ENCODE peak calls at places on chromosomes 2 and 18, in five cellular contexts. M, D, X, G and Q are unnamed samples.

GRCh38 chr18:37586641-37587225 is 21.1 kb upstream of the CELF4 start:
- DNase-seq in D (no peak), M (no peak), X (no peak), G (no peak), Q (no peak)

GRCh38 chr2:17476820-17477219 is 41.4 kb downstream of the RAD51AP2 start:
- DNase-seq in X (no peak), M (no peak), G (no peak), D (no peak), Q (no peak)

GRCh38 chr2:168025487-168026203 is 221.8 kb downstream of the STK39 start:
- DNase-seq in M (no peak), G (no peak), D (no peak), X (peak; percentile 44), Q (no peak)

GRCh38 chr18:59737776-59738295 is 40.6 kb upstream of the CCBE1 start:
- DNase-seq in M (no peak), X (no peak), D (no peak), G (no peak), Q (no peak)

GRCh38 chr2:161650116-161651015 is 26.1 kb downstream of the SLC4A10 start:
- DNase-seq in X (no peak), G (no peak), D (no peak), M (no peak), Q (no peak)

GRCh38 chr2:203875471-203875870 is 7.9 kb downstream of the CTLA4 start:
- DNase-seq in M (no peak), G (no peak), X (no peak), D (no peak), Q (no peak)

GRCh38 chr2:27049422-27050280 is 1.8 kb upstream of the AGBL5 start:
- DNase-seq in D (no peak), G (no peak), X (no peak), M (no peak), Q (peak; percentile 64)

GRCh38 chr2:238456449-238456848 is 29.7 kb downstream of the ASB1 start:
- DNase-seq in D (no peak), X (no peak), M (no peak), G (no peak), Q (no peak)

GRCh38 chr2:71863338-71863737 is 284.3 kb downstream of the CYP26B1 start:
- DNase-seq in M (no peak), G (no peak), D (no peak), X (no peak), Q (no peak)

GRCh38 chr2:147294825-147295392 is 549.9 kb upstream of the ACVR2A start:
- DNase-seq in X (no peak), D (no peak), M (no peak), G (no peak), Q (no peak)

GRCh38 chr2:86368181-86368824 is 30.9 kb upstream of the REEP1 start:
- DNase-seq in M (peak; percentile 40), G (peak; percentile 43), X (no peak), D (peak; percentile 57), Q (peak; percentile 50)

GRCh38 chr2:180327185-180327584 is 320.1 kb upstream of the CWC22 start:
- DNase-seq in M (no peak), G (no peak), X (no peak), D (no peak), Q (no peak)

GRCh38 chr2:203122317-203122998 is 107.8 kb downstream of the NBEAL1 start:
- DNase-seq in X (no peak), M (no peak), G (peak; percentile 34), D (peak; percentile 12), Q (no peak)

GRCh38 chr18:8362863-8363262 is 246.4 kb upstream of the RAB12 start:
- DNase-seq in D (no peak), G (no peak), X (no peak), M (no peak), Q (no peak)

GRCh38 chr2:160367887-160368286 is 125.7 kb downstream of the RBMS1 start:
- DNase-seq in X (no peak), M (peak; percentile 71), G (no peak), D (no peak), Q (peak; percentile 30)

GRCh38 chr2:145958611-145959010 is 1438.7 kb upstream of the ZEB2 start:
- DNase-seq in G (no peak), M (no peak), D (no peak), X (no peak), Q (no peak)

GRCh38 chr18:22136395-22136794 is 33.0 kb upstream of the GATA6 start:
- DNase-seq in G (no peak), M (no peak), D (peak; percentile 22), X (no peak), Q (no peak)

GRCh38 chr2:218125626-218126080 is at the start of gene CXCR2:
- DNase-seq in X (peak; percentile 20), D (no peak), M (peak; percentile 93), G (no peak), Q (no peak)

DNA sequence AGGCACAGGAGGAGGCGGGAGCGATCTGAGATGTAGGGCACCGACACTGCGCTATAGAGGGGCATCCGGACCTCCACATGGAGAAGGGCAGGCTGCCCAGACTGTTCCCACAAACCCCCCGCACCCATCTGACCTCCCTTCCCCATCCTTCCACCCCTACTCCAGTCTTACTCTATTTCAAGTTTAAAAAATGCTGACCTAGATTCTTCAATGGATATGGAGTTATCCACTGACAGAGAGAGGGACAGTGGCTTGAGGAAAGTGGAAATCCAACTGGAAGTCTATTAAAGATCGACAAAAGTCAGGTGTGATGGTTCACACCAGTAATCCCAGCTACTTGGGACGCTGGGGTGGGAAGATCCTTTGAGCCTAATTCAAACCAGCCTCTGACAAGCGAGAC is 5.1 kb upstream of the DGUOK start:
- DNase-seq in M (no peak), G (no peak), X (no peak), D (no peak), Q (no peak)
- TF ChIP-seq POLR2AphosphoS5 in M (no peak), G (no peak), X (no peak), D (no peak), Q (no peak)

DNA sequence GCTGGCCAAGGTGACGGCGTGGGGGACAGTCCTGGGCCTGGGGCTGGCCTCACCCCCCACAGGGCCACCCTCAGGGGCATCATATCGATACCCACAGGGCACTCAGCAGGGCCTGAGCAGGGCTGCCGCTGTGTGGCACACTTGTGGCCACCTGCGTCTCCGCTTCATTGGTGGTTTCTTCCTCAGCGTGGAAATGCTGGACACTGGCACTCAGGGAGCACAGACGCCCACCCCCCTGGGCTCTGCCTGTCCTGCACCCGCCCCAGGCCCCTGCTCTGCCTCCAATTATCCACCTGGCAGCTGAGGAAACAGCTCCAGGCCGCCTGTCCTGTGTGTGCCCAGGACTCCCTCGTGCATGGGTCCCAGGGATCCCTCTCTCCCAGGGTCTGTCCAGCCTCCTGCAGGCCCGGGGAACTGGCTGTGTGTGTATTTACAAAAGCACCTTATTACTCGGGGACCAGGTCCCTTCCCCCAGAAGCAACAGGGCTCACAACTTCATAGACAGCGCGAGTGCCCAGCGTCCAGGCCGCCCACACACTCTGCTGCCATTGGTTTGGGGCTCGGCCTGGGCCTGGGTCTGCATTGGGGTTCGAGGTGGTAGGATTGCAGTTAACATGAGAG is 13.1 kb downstream of the CROCC2 start:
- DNase-seq in G (no peak), D (no peak), X (no peak), M (no peak), Q (peak; percentile 4)
- TF ChIP-seq CTCF in G (no peak), D (no peak), X (no peak), M (no peak), Q (no peak)

GRCh38 chr18:57733861-57734260 is 69.3 kb downstream of the ATP8B1 start:
- DNase-seq in D (no peak), X (no peak), G (no peak), M (no peak), Q (no peak)

GRCh38 chr18:57728941-57729511 is 74.1 kb downstream of the ATP8B1 start:
- DNase-seq in G (no peak), D (peak; percentile 48), M (peak; percentile 59), X (no peak), Q (no peak)

GRCh38 chr18:57730146-57730545 is 73.0 kb downstream of the ATP8B1 start:
- DNase-seq in X (no peak), M (no peak), D (no peak), G (no peak), Q (no peak)

GRCh38 chr18:57727952-57728807 is 74.9 kb downstream of the ATP8B1 start:
- DNase-seq in G (no peak), D (peak; percentile 96), M (no peak), X (no peak), Q (no peak)
- TF ChIP-seq POLR2AphosphoS5 in G (no peak), D (no peak), M (no peak), X (no peak), Q (no peak)

DNA sequence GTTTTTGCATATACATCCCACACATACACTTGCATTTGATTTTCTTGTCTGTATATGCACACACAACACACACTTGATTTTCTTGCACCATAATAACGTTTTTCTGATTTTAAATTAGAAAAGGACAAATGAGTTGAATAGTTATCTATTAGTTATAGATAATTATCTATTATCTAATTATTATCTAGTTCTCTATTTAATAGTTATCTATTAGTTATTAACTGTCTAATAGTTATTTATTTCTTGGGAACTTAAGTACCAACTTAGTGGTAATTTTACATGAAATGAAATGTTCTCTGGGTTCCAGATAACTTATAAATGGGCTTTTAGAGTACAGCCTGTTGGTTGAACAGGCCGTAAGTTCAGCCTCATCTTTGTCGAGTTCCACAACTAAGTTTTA is 23.0 kb downstream of the INPP4A start:
- DNase-seq in M (no peak), X (no peak), G (no peak), D (no peak), Q (no peak)
- TF ChIP-seq CTCF in M (no peak), X (no peak), G (no peak), D (no peak), Q (no peak)

GRCh38 chr2:230987137-230988020 is 8.5 kb upstream of the SPATA3 start:
- DNase-seq in X (peak; percentile 56), D (peak; percentile 56), M (peak; percentile 57), G (peak; percentile 71), Q (peak; percentile 84)
- TF ChIP-seq POLR2AphosphoS5 in X (no peak), D (no peak), M (no peak), G (no peak), Q (no peak)

GRCh38 chr2:172107690-172108586 is 5.2 kb upstream of the DLX2 start:
- DNase-seq in M (no peak), X (no peak), G (no peak), D (no peak), Q (no peak)

GRCh38 chr2:172108587-172108930 is 5.9 kb upstream of the DLX2 start:
- DNase-seq in G (no peak), X (no peak), M (no peak), D (no peak), Q (no peak)

GRCh38 chr2:172105715-172106124 is 3.0 kb upstream of the DLX2 start:
- DNase-seq in G (no peak), M (no peak), X (no peak), D (no peak), Q (no peak)

GRCh38 chr2:172103471-172104292 is 982 bp upstream of the DLX2 start:
- DNase-seq in X (peak; percentile 56), D (peak; percentile 86), M (peak; percentile 74), G (peak; percentile 83), Q (peak; percentile 83)

GRCh38 chr2:172106128-172106961 is 3.6 kb upstream of the DLX2 start:
- DNase-seq in G (peak; percentile 59), X (no peak), D (peak; percentile 49), M (peak; percentile 68), Q (no peak)
- TF ChIP-seq CTCF in G (peak; percentile 95), X (no peak), D (peak; percentile 68), M (peak; percentile 33), Q (no peak)